ENCODE peak calls at places on chromosome 12, in five cellular contexts. L is left ventricle myocardium inferior; S is cardiac muscle cell; P is naive thymus-derived CD4-positive, alpha-beta T cell; M is H7. C is an unnamed sample.

GRCh38 chr12:126663304-126664094 is 1598.3 kb downstream of the AACS start:
- DNase-seq in M (peak; percentile 43), L (no peak), P (no peak), S (peak; percentile 6), C (peak; percentile 20)

GRCh38 chr12:54388214-54389138 is 3.9 kb upstream of the ZNF385A start:
- DNase-seq in L (no peak), P (no peak), S (no peak), M (peak; percentile 19), C (no peak)

GRCh38 chr12:46549527-46550265 is 177.1 kb upstream of the SLC38A2 start:
- DNase-seq in S (peak; percentile 89), M (no peak), L (no peak), P (no peak), C (no peak)

GRCh38 chr12:116547955-116548471 is 11.2 kb upstream of the MAP1LC3B2 start:
- DNase-seq in P (no peak), S (no peak), M (no peak), L (no peak), C (no peak)

GRCh38 chr12:96208346-96208745 is 14.2 kb downstream of the ELK3 start:
- DNase-seq in S (peak; percentile 85), L (no peak), P (no peak), M (no peak), C (no peak)

GRCh38 chr12:38921025-38921677 is 15.8 kb upstream of the CPNE8 start:
- DNase-seq in L (peak; percentile 22), P (no peak), M (peak; percentile 15), S (peak; percentile 71), C (peak; percentile 79)

GRCh38 chr12:113840401-113841042 is 125.6 kb downstream of the RBM19 start:
- DNase-seq in M (no peak), L (no peak), S (no peak), P (no peak), C (no peak)

GRCh38 chr12:8081228-8081920 is 700 bp upstream of the NECAP1 start:
- DNase-seq in P (no peak), S (no peak), L (no peak), M (no peak), C (no peak)

GRCh38 chr12:129075451-129076208 is 222.4 kb downstream of the GLT1D1 start:
- DNase-seq in L (no peak), M (no peak), S (no peak), P (no peak), C (no peak)

GRCh38 chr12:57469334-57470164 is 10.0 kb downstream of the GLI1 start:
- DNase-seq in P (no peak), S (no peak), M (no peak), L (no peak), C (no peak)

GRCh38 chr12:124720019-124720686 is 143.5 kb downstream of the SCARB1 start:
- DNase-seq in P (no peak), M (no peak), S (peak; percentile 68), L (no peak), C (no peak)

GRCh38 chr12:106956048-106956935 is 585 bp downstream of the TMEM263 start:
- DNase-seq in M (peak; percentile 90), L (peak; percentile 63), P (peak; percentile 15), S (peak; percentile 93), C (peak; percentile 81)

GRCh38 chr12:12506541-12506940 is 56.1 kb downstream of the DUSP16 start:
- DNase-seq in P (no peak), L (no peak), S (peak; percentile 66), M (no peak), C (no peak)

GRCh38 chr12:65825323-65825572 is 965 bp downstream of the HMGA2 start:
- DNase-seq in M (no peak), S (no peak), P (no peak), L (no peak), C (no peak)

GRCh38 chr12:78248321-78248720 is 417.6 kb downstream of the NAV3 start:
- DNase-seq in P (no peak), L (no peak), M (no peak), S (no peak), C (no peak)

GRCh38 chr12:39440781-39441180 is 2.1 kb downstream of the KIF21A start:
- DNase-seq in S (no peak), P (no peak), M (no peak), L (no peak), C (peak; percentile 29)

GRCh38 chr12:108386704-108387360 is 47.7 kb upstream of the CMKLR1 start:
- DNase-seq in M (no peak), P (no peak), S (no peak), L (no peak), C (no peak)

GRCh38 chr12:4505381-4505986 is 33.2 kb upstream of the RAD51AP1 start:
- DNase-seq in P (no peak), L (no peak), S (peak; percentile 13), M (no peak), C (no peak)

GRCh38 chr12:49230810-49231209 is 34.1 kb upstream of the TUBA1C start:
- DNase-seq in S (no peak), P (no peak), M (no peak), L (no peak), C (no peak)

GRCh38 chr12:126040307-126040706 is 975.1 kb downstream of the AACS start:
- DNase-seq in S (no peak), P (no peak), M (no peak), L (no peak), C (no peak)

GRCh38 chr12:120710805-120711296 is 593 bp downstream of the UNC119B start:
- DNase-seq in L (no peak), P (no peak), S (no peak), M (peak; percentile 79), C (no peak)

GRCh38 chr12:87967871-87968270 is 61.3 kb downstream of the C12orf50 start:
- DNase-seq in P (no peak), M (no peak), L (no peak), S (peak; percentile 55), C (peak; percentile 85)

GRCh38 chr12:2057041-2057792 is 4.4 kb downstream of the CACNA1C start:
- DNase-seq in L (peak; percentile 58), M (peak; percentile 91), S (peak; percentile 73), P (no peak), C (peak; percentile 84)

GRCh38 chr12:122128481-122128880 is 45.5 kb downstream of the IL31 start:
- DNase-seq in P (no peak), M (no peak), L (no peak), S (no peak), C (no peak)

GRCh38 chr12:61923152-61923551 is 337.1 kb upstream of the USP15 start:
- DNase-seq in M (no peak), P (no peak), S (no peak), L (no peak), C (no peak)

GRCh38 chr12:125533434-125534029 is 468.3 kb downstream of the AACS start:
- DNase-seq in S (no peak), P (no peak), M (peak; percentile 93), L (peak; percentile 17), C (peak; percentile 9)

DNA sequence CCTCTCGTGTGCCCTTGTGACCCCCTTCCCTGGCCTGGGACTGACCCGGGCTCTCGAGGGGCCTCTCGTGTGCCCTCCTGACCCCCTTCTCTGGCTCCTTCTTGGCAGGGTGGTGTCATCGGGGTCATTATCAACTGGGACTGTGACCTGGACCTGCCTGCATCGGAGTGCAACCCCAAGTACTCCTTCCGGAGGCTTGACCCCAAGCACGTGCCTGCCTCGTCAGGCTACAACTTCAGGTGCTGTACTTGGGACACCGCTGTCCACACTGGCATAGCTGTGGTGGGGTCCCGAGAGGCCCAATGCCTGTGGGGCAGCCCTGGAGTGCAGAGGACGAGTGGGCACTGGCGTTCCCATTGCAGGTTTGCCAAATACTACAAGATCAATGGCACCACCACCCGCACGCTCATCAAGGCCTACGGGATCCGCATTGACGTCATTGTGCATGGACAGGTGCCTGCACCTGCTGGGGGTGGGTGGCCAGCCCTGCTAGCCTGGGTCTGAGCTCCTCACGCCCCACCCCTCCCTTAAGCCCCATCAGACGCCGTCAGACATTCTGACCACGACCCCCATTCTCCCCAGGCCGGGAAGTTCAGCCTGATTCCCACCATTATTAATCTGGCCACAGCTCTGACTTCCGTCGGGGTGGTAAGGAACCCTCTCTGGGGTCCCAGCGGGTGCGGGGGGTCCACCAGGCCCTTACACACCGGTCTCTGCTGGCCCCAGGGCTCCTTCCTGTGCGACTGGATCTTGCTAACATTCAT is 2.5 kb downstream of the P2RX2 start:
- DNase-seq in L (no peak), P (no peak), S (no peak), M (no peak), C (no peak)
- H3K27me3 ChIP-seq in L (peaks cover 52% of the 10 kb centered on the region), P (peaks cover 14% of the 10 kb centered on the region), S (peaks cover 46% of the 10 kb centered on the region), M (peaks cover 40% of the 10 kb centered on the region), C (peaks cover 38% of the 10 kb centered on the region)

DNA sequence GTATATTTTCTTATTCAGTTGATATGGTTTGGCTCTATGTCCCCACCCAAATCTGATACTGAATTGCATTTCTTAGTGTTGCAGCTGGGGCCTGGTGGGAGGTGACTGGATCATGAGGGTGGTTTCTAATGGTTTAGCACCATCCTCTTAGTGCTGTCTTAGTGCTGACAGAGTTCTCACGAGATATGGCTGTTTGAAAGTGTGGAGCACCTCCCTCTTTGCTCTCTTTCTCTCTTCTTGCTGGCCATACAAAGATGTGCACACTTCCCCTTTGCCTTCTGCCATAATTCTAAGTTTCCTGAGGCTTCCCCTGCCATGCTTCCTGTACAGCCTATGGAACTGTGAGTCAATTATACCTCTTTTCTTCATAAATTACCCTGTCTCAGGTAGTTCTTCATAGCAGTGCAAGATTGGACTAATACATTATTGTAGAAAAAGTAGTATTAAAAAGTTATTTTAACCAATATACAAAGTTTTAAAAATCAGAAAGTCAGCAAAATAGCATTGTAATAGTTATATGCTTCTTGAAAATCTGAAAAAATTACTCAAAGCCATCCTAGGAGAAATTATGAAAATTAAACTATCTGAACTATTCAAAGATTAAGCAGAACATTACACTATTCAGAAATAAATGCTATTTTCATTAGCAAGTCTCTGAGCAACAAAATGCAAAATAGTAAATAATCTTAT is 84.1 kb downstream of the PPP1R12A start:
- DNase-seq in P (no peak), S (no peak), L (no peak), M (no peak), C (no peak)
- H3K36me3 ChIP-seq in P (no peaks in the 10 kb centered on the region), S (no peaks in the 10 kb centered on the region), L (no peaks in the 10 kb centered on the region), M (no peaks in the 10 kb centered on the region), C (no peaks in the 10 kb centered on the region)

DNA sequence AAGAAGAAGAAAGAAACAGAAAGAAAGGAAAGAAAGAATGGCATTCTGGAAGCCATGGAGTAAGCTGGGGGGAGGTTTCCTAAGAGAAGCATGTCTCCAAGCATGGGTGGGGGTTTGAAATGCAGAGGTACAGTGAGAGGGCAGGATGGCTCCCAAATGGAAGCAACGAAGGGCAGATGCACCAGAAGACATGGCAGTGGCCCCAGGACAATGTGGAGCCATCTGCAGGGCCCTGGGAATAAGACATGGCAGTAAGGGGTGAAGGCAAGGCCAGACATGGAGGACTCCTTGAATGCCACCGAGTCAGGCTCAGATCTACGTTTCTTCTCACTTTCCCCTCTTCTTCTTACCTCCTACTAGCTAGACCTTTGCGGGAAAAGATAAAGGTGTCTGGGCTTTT is 4.7 kb upstream of the COL2A1 start:
- DNase-seq in S (no peak), L (no peak), P (no peak), M (no peak), C (no peak)
- H3K27me3 ChIP-seq in S (peaks cover 70% of the 10 kb centered on the region), L (peaks cover 69% of the 10 kb centered on the region), P (peaks cover 17% of the 10 kb centered on the region), M (peaks cover 98% of the 10 kb centered on the region), C (peaks cover 2% of the 10 kb centered on the region)

DNA sequence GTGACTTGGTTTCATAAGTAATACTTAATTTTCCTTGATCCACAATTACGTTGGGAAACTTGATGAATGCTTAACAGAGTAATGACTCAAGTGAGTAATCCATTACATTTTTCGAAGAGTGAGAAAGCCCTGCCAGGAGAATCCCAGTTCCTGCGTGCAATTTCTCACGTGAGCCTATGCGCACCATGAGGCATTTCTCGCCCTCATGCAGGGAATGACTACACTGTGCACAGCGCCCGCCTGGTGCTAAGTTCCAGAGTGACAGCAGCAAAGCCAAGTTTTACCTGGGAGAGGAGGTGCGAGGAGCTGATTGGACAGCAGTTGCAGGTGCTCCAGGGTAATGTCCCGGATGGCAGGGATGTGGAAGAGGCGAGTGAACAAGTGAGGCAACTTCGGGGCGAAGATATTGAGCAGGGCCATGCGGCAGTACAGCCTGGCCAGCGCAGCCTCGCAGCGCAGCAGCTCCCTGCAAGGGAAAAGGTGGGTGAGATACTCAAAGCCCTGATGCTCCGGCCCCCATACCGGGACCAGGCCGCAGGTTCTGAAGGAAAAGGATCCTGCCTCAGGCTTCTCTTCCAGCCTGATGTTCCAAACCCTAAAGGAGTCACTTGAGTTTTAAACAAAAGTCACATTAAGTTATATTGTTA is 69.4 kb downstream of the TRAFD1 start:
- DNase-seq in S (no peak), M (no peak), L (no peak), P (no peak), C (no peak)
- H3K36me3 ChIP-seq in S (peaks cover 69% of the 10 kb centered on the region), M (peaks cover 33% of the 10 kb centered on the region), L (peaks cover 86% of the 10 kb centered on the region), P (peaks cover 20% of the 10 kb centered on the region), C (peaks cover 73% of the 10 kb centered on the region)